ENCODE peak calls at places on chromosomes 16 and 17, in seven cellular contexts. R is psoas muscle; Q is mesendoderm; T is PC-9; E is activated naive CD4-positive, alpha-beta T cell treated with anti-CD3 and anti-CD28 coated beads, Interleukin-2, amount 10 ng/mL, durations not matched to agents 7 days and 5 days; V is CD4-positive, CD25-positive, alpha-beta regulatory T cell; D is CD8-positive, alpha-beta T cell. C is an unnamed sample.

GRCh38 chr17:4477286-4477791 is 21.3 kb upstream of the SPNS2 start:
- DNase-seq in R (no peak), Q (no peak), T (peak; percentile 73), E (no peak), V (no peak), D (no peak), C (peak; percentile 43)

GRCh38 chr17:37247825-37248224 is 128.0 kb upstream of the C17orf78 start:
- DNase-seq in R (no peak), Q (no peak), T (no peak), E (no peak), V (no peak), D (no peak), C (no peak)

GRCh38 chr17:19897901-19898300 is 30.2 kb upstream of the ULK2 start:
- DNase-seq in R (no peak), Q (peak; percentile 19), T (no peak), E (no peak), V (no peak), D (no peak), C (no peak)

GRCh38 chr17:1003972-1004768 is 7.2 kb downstream of the TIMM22 start:
- DNase-seq in R (no peak), Q (no peak), T (no peak), E (no peak), V (no peak), D (no peak), C (no peak)

GRCh38 chr17:50028207-50029120 is 27.4 kb upstream of the ITGA3 start:
- DNase-seq in R (peak; percentile 41), Q (peak; percentile 83), T (peak; percentile 95), E (no peak), V (no peak), D (no peak), C (no peak)

GRCh38 chr17:77184474-77184873 is 43.7 kb downstream of the SEC14L1 start:
- DNase-seq in R (no peak), Q (no peak), T (no peak), E (no peak), V (no peak), D (no peak), C (no peak)

GRCh38 chr17:72631568-72631967 is 460.9 kb downstream of the SLC39A11 start:
- DNase-seq in R (no peak), Q (no peak), T (no peak), E (no peak), V (no peak), D (no peak), C (no peak)

GRCh38 chr16:83147244-83147643 is 520.5 kb downstream of the CDH13 start:
- DNase-seq in R (no peak), Q (peak; percentile 86), T (no peak), E (no peak), V (no peak), D (no peak), C (no peak)

GRCh38 chr16:2022723-2023097 is 3.1 kb downstream of the NPW start:
- DNase-seq in R (no peak), Q (peak; percentile 93), T (peak; percentile 67), E (peak; percentile 61), V (no peak), D (no peak), C (no peak)

GRCh38 chr17:13736915-13737314 is 135.2 kb upstream of the HS3ST3A1 start:
- DNase-seq in R (no peak), Q (no peak), T (no peak), E (no peak), V (no peak), D (no peak), C (no peak)

GRCh38 chr16:46789075-46789474 is 40.9 kb upstream of the MYLK3 start:
- DNase-seq in R (no peak), Q (no peak), T (no peak), E (no peak), V (no peak), D (no peak), C (no peak)

GRCh38 chr16:27724491-27724878 is 174.5 kb downstream of the KATNIP start:
- DNase-seq in R (no peak), Q (no peak), T (no peak), E (no peak), V (no peak), D (no peak), C (peak; percentile 24)

GRCh38 chr17:65776890-65777289 is 215.4 kb upstream of the AXIN2 start:
- DNase-seq in R (no peak), Q (no peak), T (no peak), E (no peak), V (no peak), D (no peak), C (no peak)

GRCh38 chr16:89723279-89724250 is 2.2 kb downstream of the ZNF276 start:
- DNase-seq in R (no peak), Q (no peak), T (no peak), E (peak; percentile 95), V (peak; percentile 95), D (peak; percentile 74), C (peak; percentile 64)

GRCh38 chr16:50289950-50290764 is 23.8 kb downstream of the ADCY7 start:
- DNase-seq in R (no peak), Q (no peak), T (no peak), E (no peak), V (no peak), D (no peak), C (no peak)

GRCh38 chr17:40106760-40107265 is 6.4 kb upstream of the NR1D1 start:
- DNase-seq in R (no peak), Q (no peak), T (no peak), E (no peak), V (no peak), D (no peak), C (no peak)

GRCh38 chr17:8038954-8039610 is at the start of gene ALOX15B:
- DNase-seq in R (no peak), Q (no peak), T (no peak), E (peak; percentile 31), V (no peak), D (no peak), C (peak; percentile 86)

GRCh38 chr17:74383140-74383539 is 15.8 kb downstream of the GPR142 start:
- DNase-seq in R (no peak), Q (no peak), T (no peak), E (no peak), V (no peak), D (no peak), C (no peak)

GRCh38 chr16:11499295-11500089 is 87.2 kb downstream of the LITAF start:
- DNase-seq in R (no peak), Q (peak; percentile 45), T (peak; percentile 84), E (no peak), V (no peak), D (no peak), C (no peak)

GRCh38 chr17:2965621-2966275 is 97.7 kb downstream of the OR1D5 start:
- DNase-seq in R (no peak), Q (no peak), T (peak; percentile 91), E (no peak), V (no peak), D (no peak), C (no peak)

C was measured in mucosa of descending colon.